ENCODE peak calls at places on chromosomes 7 and 10, in four cellular contexts. B, G, S and W are unnamed samples.

GRCh38 chr10:20004087-20004523 is 187.9 kb downstream of the PLXDC2 start:
- DNase-seq in B (peak), S (peak), G (no peak), W (peak)

GRCh38 chr7:4681922-4682620 is at the start of gene FOXK1:
- DNase-seq in B (peak), S (peak), G (peak), W (peak)

GRCh38 chr7:125338110-125338509 is 408.5 kb upstream of the POT1 start:
- DNase-seq in S (no peak), B (no peak), G (no peak), W (no peak)

GRCh38 chr10:15868006-15868405 is 7.7 kb upstream of the MINDY3 start:
- DNase-seq in G (no peak), B (no peak), S (no peak), W (no peak)

GRCh38 chr10:120963053-120963533 is 111.9 kb downstream of the WDR11 start:
- DNase-seq in S (no peak), G (no peak), B (no peak), W (no peak)

GRCh38 chr7:111091623-111092370 is 870 bp downstream of the LRRN3 start:
- DNase-seq in S (no peak), B (no peak), G (no peak), W (no peak)

GRCh38 chr10:124294811-124295770 is 123.6 kb downstream of the OAT start:
- DNase-seq in G (no peak), S (no peak), B (no peak), W (peak)

GRCh38 chr10:24716295-24716694 is 7.4 kb downstream of the ARHGAP21 start:
- DNase-seq in S (no peak), B (no peak), G (no peak), W (no peak)

GRCh38 chr7:84665339-84665738 is 470.8 kb upstream of the SEMA3A start:
- DNase-seq in G (no peak), B (no peak), S (no peak), W (no peak)

GRCh38 chr10:5963071-5963470 is 14.3 kb downstream of the IL15RA start:
- DNase-seq in G (no peak), S (no peak), B (no peak), W (no peak)

GRCh38 chr10:52105301-52105700 is 208.8 kb upstream of the DKK1 start:
- DNase-seq in G (no peak), B (no peak), S (no peak), W (no peak)

GRCh38 chr10:114404171-114405010 is at the start of gene AFAP1L2:
- DNase-seq in B (no peak), S (no peak), G (peak), W (no peak)

GRCh38 chr7:12328888-12329770 is 74.5 kb downstream of the VWDE start:
- DNase-seq in G (no peak), S (no peak), B (no peak), W (no peak)

GRCh38 chr10:16856092-16856491 is 38.9 kb upstream of the RSU1 start:
- DNase-seq in S (peak), G (no peak), B (no peak), W (no peak)

GRCh38 chr7:121624922-121625321 is 228.8 kb upstream of the FAM3C start:
- DNase-seq in S (peak), B (no peak), G (no peak), W (no peak)

DNA sequence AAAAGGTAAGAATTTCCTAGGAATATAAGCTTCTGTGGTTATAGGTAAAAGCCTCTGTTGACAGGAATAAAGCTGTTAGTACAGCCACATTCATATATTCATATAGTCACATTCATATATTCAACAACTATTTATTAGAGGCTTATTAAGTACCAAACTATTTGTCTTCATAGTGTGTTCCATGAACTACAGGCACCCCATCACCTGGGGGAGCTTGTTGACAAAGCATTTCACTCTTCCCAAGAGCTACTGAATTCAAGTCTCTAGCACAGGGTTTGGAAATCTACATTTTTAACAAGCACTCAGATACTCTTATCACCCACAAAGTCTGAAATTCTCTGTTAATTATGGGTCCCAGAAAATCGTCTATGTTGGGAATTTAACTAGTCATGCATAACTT is 110.6 kb downstream of the RNLS start:
- DNase-seq in G (no peak), B (no peak), S (peak), W (no peak)
- TF ChIP-seq CTCF in G (no peak), B (peak), S (no peak), W (no peak)

DNA sequence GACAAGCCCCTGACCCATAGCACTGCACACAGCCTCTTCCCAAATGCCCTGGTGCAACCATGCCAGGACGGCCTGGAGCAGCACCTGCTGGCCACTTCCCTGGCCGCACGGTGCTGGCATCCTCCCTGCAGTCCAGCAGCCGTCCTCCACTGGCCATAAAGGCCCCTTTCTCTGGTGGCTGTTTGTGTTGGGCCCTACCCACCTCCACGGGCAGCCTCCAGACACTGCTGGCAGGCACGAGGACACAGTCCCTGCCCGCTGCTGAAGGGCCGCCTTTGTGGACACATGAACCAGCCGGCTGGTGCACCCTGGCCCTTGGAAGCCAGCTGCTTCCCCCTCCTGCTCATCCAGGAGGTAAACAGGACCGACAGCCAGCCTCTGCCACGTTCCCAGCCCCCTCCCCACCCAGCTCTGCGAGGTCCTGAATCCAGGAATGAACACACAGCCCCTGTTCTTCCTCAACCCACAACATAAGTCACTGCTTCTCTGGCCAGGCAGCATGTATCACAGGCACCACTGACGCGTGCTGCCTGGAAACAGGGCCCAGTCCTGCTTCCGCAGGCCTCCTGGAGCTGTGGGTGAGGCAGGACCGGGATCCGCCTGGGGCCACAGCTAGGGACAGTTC is 43.8 kb downstream of the SPOCK2 start:
- DNase-seq in B (no peak), G (no peak), S (no peak), W (no peak)
- TF ChIP-seq CTCF in B (peak), G (no peak), S (peak), W (no peak)

GRCh38 chr10:93356516-93356915 is 125.6 kb downstream of the MYOF start:
- DNase-seq in B (no peak), S (no peak), G (no peak), W (no peak)

GRCh38 chr10:93357680-93358079 is 124.5 kb downstream of the MYOF start:
- DNase-seq in S (peak), B (no peak), G (no peak), W (no peak)

GRCh38 chr10:93352638-93353383 is 129.3 kb downstream of the MYOF start:
- DNase-seq in B (no peak), S (peak), G (no peak), W (no peak)
- TF ChIP-seq CTCF in B (peak), S (peak), G (peak), W (peak)

GRCh38 chr7:877312-878232 is 1.2 kb downstream of the GET4 start:
- DNase-seq in G (peak), B (no peak), S (no peak), W (no peak)
- TF ChIP-seq CTCF in G (no peak), B (no peak), S (no peak), W (no peak)

GRCh38 chr7:32385316-32385956 is 104.7 kb downstream of the LSM5 start:
- DNase-seq in B (no peak), S (no peak), G (no peak), W (no peak)

GRCh38 chr7:32395168-32395567 is 95.0 kb downstream of the LSM5 start:
- DNase-seq in G (no peak), S (no peak), B (no peak), W (no peak)

GRCh38 chr7:32393861-32394260 is 96.3 kb downstream of the LSM5 start:
- DNase-seq in S (no peak), G (no peak), B (no peak), W (no peak)

DNA sequence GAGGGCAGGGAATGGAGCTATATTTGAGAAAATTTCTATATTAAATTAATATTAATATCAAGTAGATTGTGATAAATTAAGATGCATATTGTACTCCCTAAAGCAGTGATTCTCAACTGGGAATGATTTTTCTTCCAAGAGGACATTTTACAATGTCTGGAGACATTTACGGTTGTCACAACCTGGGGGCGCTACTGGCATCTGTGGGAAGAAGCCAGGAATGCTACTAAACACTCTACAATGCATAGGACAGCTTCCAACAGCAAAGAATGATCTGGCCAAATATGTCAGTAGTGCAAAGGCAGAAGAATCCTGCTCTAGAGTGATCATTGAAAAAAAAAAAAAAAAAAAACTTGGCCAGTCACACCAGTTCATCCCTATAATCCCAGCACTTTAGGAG is 100.0 kb downstream of the LSM5 start:
- DNase-seq in B (no peak), G (no peak), S (no peak), W (no peak)
- TF ChIP-seq CTCF in B (no peak), G (no peak), S (no peak), W (no peak)

DNA sequence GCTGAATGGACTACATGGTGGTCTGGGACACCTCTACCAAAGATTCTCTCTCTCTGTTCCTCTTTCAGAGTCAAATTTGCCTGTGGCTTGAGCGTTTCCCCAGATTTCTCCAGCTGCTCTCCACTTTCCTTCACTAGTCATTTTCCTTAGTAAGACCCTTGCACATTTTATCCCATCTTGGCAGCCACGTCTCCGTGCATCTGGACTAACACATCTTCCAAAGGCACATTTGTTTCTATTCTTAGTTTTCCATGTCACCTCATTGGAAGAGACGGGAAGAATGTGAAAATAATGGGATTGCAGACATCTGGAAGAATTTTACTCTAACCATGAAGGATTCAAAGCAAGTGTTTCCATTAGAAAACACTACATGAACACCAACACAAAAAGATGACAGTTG is 28.3 kb upstream of the KIF5B start:
- DNase-seq in G (no peak), B (no peak), S (no peak), W (no peak)
- TF ChIP-seq CTCF in G (no peak), B (no peak), S (no peak), W (no peak)

GRCh38 chr10:85788570-85788969 is 578.0 kb downstream of the GRID1 start:
- DNase-seq in S (no peak), G (no peak), B (no peak), W (no peak)

GRCh38 chr10:85784792-85785191 is 581.8 kb downstream of the GRID1 start:
- DNase-seq in G (no peak), B (no peak), S (no peak), W (no peak)

GRCh38 chr10:85789125-85789524 is 577.5 kb downstream of the GRID1 start:
- DNase-seq in G (no peak), B (no peak), S (no peak), W (no peak)

GRCh38 chr10:85787393-85787792 is 579.2 kb downstream of the GRID1 start:
- DNase-seq in G (no peak), B (no peak), S (no peak), W (no peak)

GRCh38 chr10:85786401-85786899 is 580.1 kb downstream of the GRID1 start:
- DNase-seq in B (no peak), S (no peak), G (no peak), W (no peak)
- TF ChIP-seq CTCF in B (peak), S (no peak), G (no peak), W (no peak)

DNA sequence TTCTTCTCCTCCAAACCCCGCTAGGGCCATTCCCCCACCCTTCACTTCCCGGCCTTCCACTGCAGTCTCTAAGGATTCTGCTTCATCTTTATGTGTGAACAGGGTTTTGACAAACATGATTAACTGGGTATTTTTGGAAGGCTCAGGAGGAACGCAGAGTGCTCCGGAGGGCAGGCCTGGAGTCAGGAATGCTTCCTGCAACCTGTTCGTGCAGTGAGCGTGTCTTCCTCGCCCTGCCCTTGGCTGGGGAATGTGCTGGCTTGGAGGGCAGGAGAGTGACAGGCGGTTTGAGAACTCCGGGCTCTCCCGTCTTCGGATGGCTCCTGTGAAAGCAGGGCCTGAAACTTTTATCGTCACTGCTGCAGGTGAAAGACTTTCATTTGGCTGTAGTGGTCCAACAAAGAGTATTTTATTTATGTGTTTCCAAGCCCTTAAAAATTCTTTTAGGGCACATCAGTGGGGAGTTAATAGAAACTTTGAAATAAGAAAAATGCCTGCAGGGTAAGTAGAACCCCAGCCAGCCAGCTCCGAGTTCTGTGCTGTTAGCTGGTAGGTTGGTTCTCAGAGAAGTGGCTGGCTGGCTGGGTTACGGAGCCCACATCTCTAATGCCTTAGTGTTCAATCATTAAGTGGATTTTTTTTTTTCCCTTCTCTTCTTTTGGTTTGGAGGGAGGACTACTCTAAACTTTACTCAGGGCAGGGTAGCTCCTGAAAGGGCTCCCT is 51.0 kb downstream of the TCF7L2 start:
- DNase-seq in S (no peak), B (no peak), G (no peak), W (no peak)
- TF ChIP-seq CTCF in S (peak), B (no peak), G (no peak), W (no peak)